ENCODE peak calls at places on chromosome X, in six cellular contexts. M is tibial nerve, C is stomach, X is sigmoid colon, A is upper lobe of left lung, G is A549. J is an unnamed sample.

GRCh38 chrX:118574666-118575065 is 79.1 kb downstream of the DOCK11 start:
- DNase-seq in M (no peak), C (no peak), X (no peak), A (no peak), G (no peak), J (no peak)

GRCh38 chrX:153582896-153583295 is 16.0 kb downstream of the CCNQ start:
- DNase-seq in M (no peak), C (peak), X (no peak), A (no peak), G (no peak), J (peak)

GRCh38 chrX:102651968-102652744 is 873 bp downstream of the GPRASP1 start:
- DNase-seq in M (peak), C (no peak), X (peak), A (no peak), G (peak), J (peak)

GRCh38 chrX:11589573-11590110 is 76.1 kb downstream of the ARHGAP6 start:
- DNase-seq in M (no peak), C (no peak), X (no peak), A (no peak), G (no peak), J (no peak)

GRCh38 chrX:44908198-44908597 is 35.2 kb downstream of the KDM6A start:
- DNase-seq in M (no peak), C (no peak), X (no peak), A (no peak), G (no peak), J (no peak)

GRCh38 chrX:23797371-23798128 is 14.6 kb downstream of the SAT1 start:
- DNase-seq in M (no peak), C (no peak), X (no peak), A (no peak), G (no peak), J (no peak)

GRCh38 chrX:19183777-19184485 is 61.7 kb upstream of the ADGRG2 start:
- DNase-seq in M (no peak), C (no peak), X (no peak), A (no peak), G (no peak), J (no peak)

GRCh38 chrX:33160273-33160672 is 51.1 kb downstream of the DMD start:
- DNase-seq in M (no peak), C (no peak), X (no peak), A (no peak), G (no peak), J (no peak)

GRCh38 chrX:111348363-111348927 is 63.5 kb downstream of the DCX start:
- DNase-seq in M (no peak), C (no peak), X (no peak), A (no peak), G (no peak), J (no peak)

GRCh38 chrX:80602017-80602765 is 181.9 kb downstream of the TENT5D start:
- DNase-seq in M (no peak), C (no peak), X (no peak), A (no peak), G (no peak), J (no peak)

GRCh38 chrX:2576793-2577192 is 76.0 kb upstream of the DHRSX start:
- DNase-seq in M (no peak), C (no peak), X (no peak), A (no peak), G (peak), J (no peak)

GRCh38 chrX:44343412-44343942 is at the start of gene EFHC2:
- DNase-seq in M (peak), C (peak), X (peak), A (peak), G (peak), J (peak)

GRCh38 chrX:48599341-48599740 is 2.0 kb downstream of the WDR13 start:
- DNase-seq in M (no peak), C (no peak), X (no peak), A (peak), G (no peak), J (no peak)
- TF ChIP-seq EP300 in M (no peak), C (no peak), X (no peak), A (no peak), G (no peak), J (no peak)

GRCh38 chrX:130339408-130340222 is at the start of gene SLC25A14:
- DNase-seq in M (peak), C (peak), X (peak), A (peak), G (peak), J (peak)
- TF ChIP-seq EP300 in M (peak), C (no peak), X (no peak), A (no peak), G (no peak), J (no peak)

GRCh38 chrX:65702956-65703355 is 35.5 kb downstream of the MSN start:
- DNase-seq in M (no peak), C (no peak), X (no peak), A (no peak), G (no peak), J (no peak)
- TF ChIP-seq EP300 in M (no peak), C (no peak), X (no peak), A (no peak), G (no peak), J (no peak)

GRCh38 chrX:37378399-37378798 is 29.2 kb downstream of the PRRG1 start:
- DNase-seq in M (peak), C (no peak), X (no peak), A (no peak), G (no peak), J (no peak)

GRCh38 chrX:37380256-37380655 is 31.1 kb downstream of the PRRG1 start:
- DNase-seq in M (no peak), C (no peak), X (no peak), A (no peak), G (no peak), J (no peak)

GRCh38 chrX:37378830-37379229 is 29.7 kb downstream of the PRRG1 start:
- DNase-seq in M (no peak), C (no peak), X (no peak), A (no peak), G (no peak), J (no peak)

GRCh38 chrX:37383313-37383712 is 34.1 kb downstream of the PRRG1 start:
- DNase-seq in M (no peak), C (no peak), X (no peak), A (no peak), G (no peak), J (no peak)

GRCh38 chrX:37380920-37381319 is 31.8 kb downstream of the PRRG1 start:
- DNase-seq in M (no peak), C (no peak), X (no peak), A (no peak), G (peak), J (no peak)
- TF ChIP-seq EP300 in M (no peak), C (no peak), X (no peak), A (no peak), G (no peak), J (no peak)

GRCh38 chrX:30791296-30792278 is 97.5 kb downstream of the TAB3 start:
- DNase-seq in M (no peak), C (peak), X (peak), A (no peak), G (no peak), J (no peak)
- TF ChIP-seq EP300 in M (no peak), C (no peak), X (no peak), A (no peak), G (no peak), J (no peak)